ENCODE peak calls at places on chromosomes 1 and 21, in five cellular contexts. One of them, this sample, is unnamed.

GRCh38 chr1:219460561-219461511 is 152.1 kb downstream of the ZC3H11B start:
- DNase-seq in AG09309: peak; percentile 70
- DNase-seq in neural crest cell: no peak
- DNase-seq in natural killer cell: no peak
- DNase-seq in RWPE1: peak; percentile 78
- DNase-seq in this sample: peak; percentile 44

GRCh38 chr21:43339668-43340067 is 87.3 kb downstream of the SIK1 start:
- DNase-seq in AG09309: no peak
- DNase-seq in neural crest cell: no peak
- DNase-seq in natural killer cell: no peak
- DNase-seq in RWPE1: no peak
- DNase-seq in this sample: no peak

GRCh38 chr1:156151093-156151688 is 2.2 kb upstream of the SEMA4A start:
- DNase-seq in AG09309: no peak
- DNase-seq in neural crest cell: no peak
- DNase-seq in natural killer cell: no peak
- DNase-seq in RWPE1: no peak
- DNase-seq in this sample: peak; percentile 87

GRCh38 chr1:54813479-54814147 is 12.5 kb upstream of the TTC22 start:
- DNase-seq in AG09309: no peak
- DNase-seq in neural crest cell: no peak
- DNase-seq in natural killer cell: no peak
- DNase-seq in RWPE1: no peak
- DNase-seq in this sample: no peak

GRCh38 chr1:155218854-155219591 is 10.5 kb downstream of the MTX1 start:
- DNase-seq in AG09309: no peak
- DNase-seq in neural crest cell: no peak
- DNase-seq in natural killer cell: no peak
- DNase-seq in RWPE1: no peak
- DNase-seq in this sample: no peak

GRCh38 chr1:201652180-201652579 is 113.3 kb downstream of the NAV1 start:
- DNase-seq in AG09309: no peak
- DNase-seq in neural crest cell: no peak
- DNase-seq in natural killer cell: no peak
- DNase-seq in RWPE1: no peak
- DNase-seq in this sample: no peak

GRCh38 chr1:47968489-47968888 is 28.7 kb downstream of the TRABD2B start:
- DNase-seq in AG09309: no peak
- DNase-seq in neural crest cell: no peak
- DNase-seq in natural killer cell: no peak
- DNase-seq in RWPE1: no peak
- DNase-seq in this sample: no peak

GRCh38 chr1:246769306-246769705 is 45.1 kb downstream of the SCCPDH start:
- DNase-seq in AG09309: peak; percentile 93
- DNase-seq in neural crest cell: no peak
- DNase-seq in natural killer cell: no peak
- DNase-seq in RWPE1: peak; percentile 51
- DNase-seq in this sample: no peak

GRCh38 chr1:199759268-199759724 is 268.2 kb upstream of the NR5A2 start:
- DNase-seq in AG09309: no peak
- DNase-seq in neural crest cell: no peak
- DNase-seq in natural killer cell: no peak
- DNase-seq in RWPE1: peak; percentile 97
- DNase-seq in this sample: no peak

GRCh38 chr1:33349081-33349759 is 28.3 kb upstream of the A3GALT2 start:
- DNase-seq in AG09309: no peak
- DNase-seq in neural crest cell: peak; percentile 22
- DNase-seq in natural killer cell: peak; percentile 36
- DNase-seq in RWPE1: no peak
- DNase-seq in this sample: no peak

DNA sequence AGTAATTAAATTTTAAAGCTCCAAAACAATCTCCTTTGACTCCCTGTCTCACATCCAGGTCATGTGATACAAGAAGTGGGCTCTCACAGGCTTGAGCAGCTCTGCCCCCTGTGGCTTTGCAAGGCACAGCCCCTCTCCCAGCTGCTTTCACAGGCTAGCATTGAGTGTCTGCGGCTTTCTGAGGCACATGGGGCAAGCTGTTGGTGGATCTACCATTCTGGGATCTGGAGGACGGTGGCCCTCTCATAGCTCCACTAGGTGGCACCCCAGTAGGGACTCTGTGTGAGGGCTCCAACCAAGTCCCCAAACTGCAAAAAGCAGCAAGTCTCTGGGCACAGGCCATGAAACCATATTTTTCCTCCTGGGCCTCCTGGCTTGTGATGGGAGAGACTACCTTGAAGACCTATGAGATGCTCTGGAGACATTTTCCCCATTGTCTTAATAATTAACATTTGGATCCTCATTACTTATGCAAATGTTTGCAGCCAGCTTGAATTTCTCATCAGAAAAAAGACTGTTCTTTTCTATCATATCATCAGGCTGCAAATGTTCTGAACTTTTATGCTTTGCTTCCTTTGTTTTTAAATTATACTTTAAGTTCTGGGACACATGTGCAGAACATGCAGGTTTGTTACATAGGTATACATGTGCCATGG is 554.1 kb upstream of the OLFM3 start:
- DNase-seq in AG09309: no peak
- DNase-seq in neural crest cell: no peak
- DNase-seq in natural killer cell: no peak
- DNase-seq in RWPE1: no peak
- DNase-seq in this sample: no peak
- TF ChIP-seq CTCF in AG09309: peak; percentile 76
- TF ChIP-seq CTCF in neural crest cell: peak; percentile 49
- TF ChIP-seq CTCF in natural killer cell: no peak
- TF ChIP-seq CTCF in RWPE1: no peak
- TF ChIP-seq CTCF in this sample: no peak

DNA sequence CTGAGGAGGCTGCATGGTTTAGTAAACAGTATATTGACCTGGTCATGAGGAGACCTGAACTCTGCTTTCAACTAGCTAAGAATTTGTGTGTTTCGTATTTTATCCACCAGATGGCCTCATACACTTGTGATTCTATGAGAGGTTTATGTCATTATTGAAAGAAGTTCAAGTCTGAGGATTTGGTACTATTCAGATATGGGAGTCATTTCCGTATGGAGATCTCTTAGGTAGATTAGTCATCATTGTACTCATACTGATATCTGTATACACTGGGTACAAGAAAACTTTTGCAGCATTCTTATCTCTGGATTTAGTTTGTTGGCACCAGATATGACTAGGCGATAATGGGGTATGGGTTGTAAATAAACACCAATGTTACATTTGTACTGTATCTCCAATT is 26.6 kb downstream of the ATF6 start:
- DNase-seq in AG09309: peak; percentile 70
- DNase-seq in neural crest cell: no peak
- DNase-seq in natural killer cell: no peak
- DNase-seq in RWPE1: peak; percentile 68
- DNase-seq in this sample: no peak
- TF ChIP-seq CTCF in AG09309: peak; percentile 46
- TF ChIP-seq CTCF in neural crest cell: peak; percentile 79
- TF ChIP-seq CTCF in natural killer cell: peak; percentile 53
- TF ChIP-seq CTCF in RWPE1: peak; percentile 59
- TF ChIP-seq CTCF in this sample: peak; percentile 73

GRCh38 chr1:119275930-119276215 is 92.7 kb upstream of the HAO2 start:
- DNase-seq in AG09309: peak; percentile 11
- DNase-seq in neural crest cell: no peak
- DNase-seq in natural killer cell: no peak
- DNase-seq in RWPE1: no peak
- DNase-seq in this sample: no peak

GRCh38 chr1:119275145-119275929 is 93.2 kb upstream of the HAO2 start:
- DNase-seq in AG09309: peak; percentile 41
- DNase-seq in neural crest cell: peak; percentile 45
- DNase-seq in natural killer cell: no peak
- DNase-seq in RWPE1: peak; percentile 57
- DNase-seq in this sample: no peak

GRCh38 chr1:119279441-119280415 is 88.9 kb upstream of the HAO2 start:
- DNase-seq in AG09309: peak; percentile 42
- DNase-seq in neural crest cell: no peak
- DNase-seq in natural killer cell: no peak
- DNase-seq in RWPE1: peak; percentile 78
- DNase-seq in this sample: no peak

DNA sequence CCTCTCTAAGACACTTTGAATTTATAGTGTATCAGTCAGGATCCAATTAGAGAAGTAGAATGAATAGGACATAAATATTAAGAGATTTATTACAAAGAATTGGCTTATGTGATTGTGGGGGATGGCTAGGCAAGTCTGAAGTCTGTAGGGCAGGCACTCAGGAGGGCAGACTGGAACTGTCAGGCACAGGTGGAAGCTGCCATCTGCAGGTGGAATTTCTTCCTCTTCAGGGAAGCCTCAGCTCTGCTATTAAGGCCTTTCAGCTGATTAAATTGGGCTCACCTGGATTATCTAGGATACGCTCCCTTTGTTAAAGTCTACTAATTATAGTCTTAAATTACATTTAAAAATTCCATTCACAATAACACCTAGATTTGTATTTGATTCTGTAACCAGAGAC is 92.0 kb upstream of the HAO2 start:
- DNase-seq in AG09309: no peak
- DNase-seq in neural crest cell: no peak
- DNase-seq in natural killer cell: no peak
- DNase-seq in RWPE1: no peak
- DNase-seq in this sample: no peak
- TF ChIP-seq CTCF in AG09309: no peak
- TF ChIP-seq CTCF in neural crest cell: no peak
- TF ChIP-seq CTCF in natural killer cell: no peak
- TF ChIP-seq CTCF in RWPE1: no peak
- TF ChIP-seq CTCF in this sample: no peak

GRCh38 chr1:38497921-38498320 is 361.7 kb downstream of the RRAGC start:
- DNase-seq in AG09309: no peak
- DNase-seq in neural crest cell: no peak
- DNase-seq in natural killer cell: no peak
- DNase-seq in RWPE1: no peak
- DNase-seq in this sample: no peak

GRCh38 chr1:38502772-38503171 is 356.8 kb downstream of the RRAGC start:
- DNase-seq in AG09309: no peak
- DNase-seq in neural crest cell: peak; percentile 37
- DNase-seq in natural killer cell: no peak
- DNase-seq in RWPE1: no peak
- DNase-seq in this sample: no peak

GRCh38 chr1:38505950-38506349 is 353.6 kb downstream of the RRAGC start:
- DNase-seq in AG09309: no peak
- DNase-seq in neural crest cell: no peak
- DNase-seq in natural killer cell: no peak
- DNase-seq in RWPE1: no peak
- DNase-seq in this sample: no peak

GRCh38 chr1:38500891-38501290 is 358.7 kb downstream of the RRAGC start:
- DNase-seq in AG09309: no peak
- DNase-seq in neural crest cell: no peak
- DNase-seq in natural killer cell: no peak
- DNase-seq in RWPE1: no peak
- DNase-seq in this sample: no peak

GRCh38 chr1:38500352-38500751 is 359.2 kb downstream of the RRAGC start:
- DNase-seq in AG09309: no peak
- DNase-seq in neural crest cell: no peak
- DNase-seq in natural killer cell: no peak
- DNase-seq in RWPE1: no peak
- DNase-seq in this sample: no peak
- TF ChIP-seq CTCF in AG09309: peak; percentile 31
- TF ChIP-seq CTCF in neural crest cell: peak; percentile 60
- TF ChIP-seq CTCF in natural killer cell: no peak
- TF ChIP-seq CTCF in RWPE1: peak; percentile 26
- TF ChIP-seq CTCF in this sample: peak; percentile 18

GRCh38 chr1:110638062-110638461 is 31.9 kb upstream of the KCNA2 start:
- DNase-seq in AG09309: no peak
- DNase-seq in neural crest cell: no peak
- DNase-seq in natural killer cell: no peak
- DNase-seq in RWPE1: no peak
- DNase-seq in this sample: no peak
- TF ChIP-seq CTCF in AG09309: no peak
- TF ChIP-seq CTCF in neural crest cell: no peak
- TF ChIP-seq CTCF in natural killer cell: no peak
- TF ChIP-seq CTCF in RWPE1: no peak
- TF ChIP-seq CTCF in this sample: no peak

GRCh38 chr1:36211841-36212240 is 12.4 kb upstream of the THRAP3 start:
- DNase-seq in AG09309: no peak
- DNase-seq in neural crest cell: no peak
- DNase-seq in natural killer cell: no peak
- DNase-seq in RWPE1: no peak
- DNase-seq in this sample: no peak

GRCh38 chr1:36222481-36223372 is 1.5 kb upstream of the THRAP3 start:
- DNase-seq in AG09309: no peak
- DNase-seq in neural crest cell: no peak
- DNase-seq in natural killer cell: no peak
- DNase-seq in RWPE1: no peak
- DNase-seq in this sample: no peak

GRCh38 chr1:36212782-36213181 is 11.5 kb upstream of the THRAP3 start:
- DNase-seq in AG09309: no peak
- DNase-seq in neural crest cell: no peak
- DNase-seq in natural killer cell: no peak
- DNase-seq in RWPE1: no peak
- DNase-seq in this sample: no peak

GRCh38 chr1:36223373-36223995 is 759 bp upstream of the THRAP3 start:
- DNase-seq in AG09309: peak; percentile 52
- DNase-seq in neural crest cell: no peak
- DNase-seq in natural killer cell: no peak
- DNase-seq in RWPE1: no peak
- DNase-seq in this sample: no peak

DNA sequence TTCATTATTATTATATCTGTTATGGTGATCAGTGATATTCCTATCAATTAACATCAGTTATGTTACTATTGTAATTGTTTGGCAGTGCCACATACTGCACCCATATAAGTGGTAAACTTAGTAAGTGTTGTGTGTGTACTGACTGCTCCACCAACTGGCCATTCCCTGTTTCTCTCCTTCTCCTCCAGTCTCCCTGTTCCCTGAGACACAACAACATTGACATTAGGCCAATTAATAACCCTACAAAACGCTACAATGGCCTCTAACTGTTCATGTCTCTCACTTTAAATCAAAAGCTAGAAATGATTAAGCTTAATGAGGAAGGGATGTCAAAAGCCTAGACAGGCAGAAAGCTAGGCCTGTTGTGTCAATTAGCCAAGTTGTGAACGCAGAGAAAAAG is 6.6 kb upstream of the THRAP3 start:
- DNase-seq in AG09309: no peak
- DNase-seq in neural crest cell: no peak
- DNase-seq in natural killer cell: no peak
- DNase-seq in RWPE1: no peak
- DNase-seq in this sample: no peak
- TF ChIP-seq CTCF in AG09309: peak; percentile 44
- TF ChIP-seq CTCF in neural crest cell: no peak
- TF ChIP-seq CTCF in natural killer cell: no peak
- TF ChIP-seq CTCF in RWPE1: peak; percentile 20
- TF ChIP-seq CTCF in this sample: no peak

This sample was measured in CD14-positive monocyte.